ENCODE peak calls at places on chromosome 15, in eight cellular contexts. X is esophagus squamous epithelium; G is activated naive CD4-positive, alpha-beta T cell treated with Interleukin-2 at 50 U/mL for 16 hours; H is GM20000; K is EL; A is iPS-NIHi11; O is GM13977; J is posterior cingulate gyrus. V is an unnamed sample.
A peak's percentile ranks its signal among the peaks of the same experiment; 100 is the strongest.

GRCh38 chr15:100918034-100918689 is 995 bp upstream of the LRRK1 start:
- DNase-seq in X (no peak), A (peak; percentile 95), G (peak; percentile 68), J (peak; percentile 64), H (peak; percentile 94), K (peak; percentile 79), O (peak; percentile 93), V (peak; percentile 87)

GRCh38 chr15:70248116-70249025 is 150.7 kb upstream of the TLE3 start:
- DNase-seq in K (no peak), A (peak; percentile 81), X (no peak), H (no peak), J (no peak), O (no peak), G (no peak), V (no peak)

GRCh38 chr15:41621200-41622193 is 38.7 kb upstream of the MGA start:
- DNase-seq in O (peak; percentile 88), X (peak; percentile 24), H (peak; percentile 85), J (peak; percentile 85), G (peak; percentile 82), A (peak; percentile 94), K (peak; percentile 82), V (peak; percentile 72)

GRCh38 chr15:78711638-78712037 is 70.6 kb upstream of the CHRNB4 start:
- DNase-seq in K (no peak), O (no peak), J (no peak), X (no peak), G (no peak), H (no peak), A (no peak), V (no peak)

GRCh38 chr15:51104512-51104911 is 9.8 kb upstream of the TNFAIP8L3 start:
- DNase-seq in K (no peak), J (no peak), X (no peak), G (no peak), H (no peak), A (no peak), O (no peak), V (no peak)

GRCh38 chr15:47415539-47415971 is 301.8 kb upstream of the SEMA6D start:
- DNase-seq in J (no peak), G (no peak), X (no peak), A (no peak), H (no peak), O (no peak), K (peak; percentile 23), V (no peak)

GRCh38 chr15:54500330-54500729 is 522.1 kb downstream of the UNC13C start:
- DNase-seq in H (no peak), G (no peak), K (no peak), O (no peak), X (no peak), A (no peak), J (no peak), V (no peak)

GRCh38 chr15:42035362-42035761 is 14.5 kb upstream of the PLA2G4E start:
- DNase-seq in H (peak; percentile 79), J (no peak), X (no peak), K (peak; percentile 56), O (peak; percentile 68), A (peak; percentile 44), G (no peak), V (no peak)

GRCh38 chr15:85316244-85316934 is 64.0 kb upstream of the AKAP13 start:
- DNase-seq in X (no peak), J (no peak), O (no peak), A (no peak), G (peak; percentile 11), H (no peak), K (peak; percentile 71), V (no peak)

GRCh38 chr15:40769310-40770146 is at the start of gene C15orf62:
- DNase-seq in J (no peak), A (peak; percentile 47), G (peak; percentile 28), H (peak; percentile 71), O (peak; percentile 81), X (no peak), K (no peak), V (peak; percentile 85)

GRCh38 chr15:93093765-93094164 is 4.8 kb upstream of the RGMA start:
- DNase-seq in G (no peak), H (no peak), X (no peak), J (no peak), O (no peak), K (no peak), A (no peak), V (no peak)